ENCODE peak calls at places on chromosomes 13 and 19, in six cellular contexts. T is neuronal stem cell, G is mesendoderm, M is H1, C is H9, R is mesenchymal stem cell. X is an unnamed sample.

GRCh38 chr19:50008532-50008931 is 16.6 kb downstream of the VRK3 start:
- DNase-seq in T (no peak), G (peak; percentile 66), M (peak; percentile 82), C (peak; percentile 75), R (no peak), X (no peak)

GRCh38 chr13:114063545-114064515 is 68.6 kb downstream of the RASA3 start:
- DNase-seq in T (no peak), G (no peak), M (no peak), C (no peak), R (peak; percentile 67), X (peak; percentile 61)

GRCh38 chr19:46896076-46896794 is 35.4 kb downstream of the ARHGAP35 start:
- DNase-seq in T (no peak), G (no peak), M (no peak), C (no peak), R (no peak), X (no peak)

GRCh38 chr19:8113017-8113416 is 36.4 kb downstream of the FBN3 start:
- DNase-seq in T (no peak), G (peak; percentile 56), M (no peak), C (no peak), R (no peak), X (no peak)

GRCh38 chr13:77521595-77522367 is 13.7 kb upstream of the SCEL start:
- DNase-seq in T (no peak), G (peak; percentile 96), M (no peak), C (peak; percentile 55), R (no peak), X (no peak)

GRCh38 chr13:71621152-71622124 is 245.6 kb downstream of the DACH1 start:
- DNase-seq in T (no peak), G (peak; percentile 57), M (no peak), C (no peak), R (peak; percentile 34), X (no peak)

GRCh38 chr13:80050252-80050651 is 290.7 kb downstream of the SPRY2 start:
- DNase-seq in T (no peak), G (no peak), M (no peak), C (no peak), R (no peak), X (peak; percentile 16)

GRCh38 chr13:24083722-24084421 is 76.6 kb upstream of the SPATA13 start:
- DNase-seq in T (peak; percentile 74), G (no peak), M (no peak), C (no peak), R (no peak), X (no peak)

GRCh38 chr13:20676213-20676612 is 27.3 kb upstream of the IL17D start:
- DNase-seq in T (no peak), G (no peak), M (no peak), C (no peak), R (no peak), X (no peak)

GRCh38 chr13:20969182-20969581 is 66.6 kb upstream of the XPO4 start:
- DNase-seq in T (no peak), G (no peak), M (no peak), C (no peak), R (peak; percentile 34), X (peak; percentile 68)

GRCh38 chr19:796692-797527 is at the start of gene PTBP1:
- DNase-seq in T (peak; percentile 100), G (peak; percentile 100), M (peak; percentile 96), C (peak; percentile 100), R (peak; percentile 100), X (peak; percentile 100)
- H3K4ac ChIP-seq in T (no peak within 1 kb of the TSS), G (peak within 1 kb of the TSS; percentile 100), M (peak within 1 kb of the TSS; percentile 94), C (no peak within 1 kb of the TSS), R (peak within 1 kb of the TSS; percentile 96), X (peak within 1 kb of the TSS; percentile 91)

DNA sequence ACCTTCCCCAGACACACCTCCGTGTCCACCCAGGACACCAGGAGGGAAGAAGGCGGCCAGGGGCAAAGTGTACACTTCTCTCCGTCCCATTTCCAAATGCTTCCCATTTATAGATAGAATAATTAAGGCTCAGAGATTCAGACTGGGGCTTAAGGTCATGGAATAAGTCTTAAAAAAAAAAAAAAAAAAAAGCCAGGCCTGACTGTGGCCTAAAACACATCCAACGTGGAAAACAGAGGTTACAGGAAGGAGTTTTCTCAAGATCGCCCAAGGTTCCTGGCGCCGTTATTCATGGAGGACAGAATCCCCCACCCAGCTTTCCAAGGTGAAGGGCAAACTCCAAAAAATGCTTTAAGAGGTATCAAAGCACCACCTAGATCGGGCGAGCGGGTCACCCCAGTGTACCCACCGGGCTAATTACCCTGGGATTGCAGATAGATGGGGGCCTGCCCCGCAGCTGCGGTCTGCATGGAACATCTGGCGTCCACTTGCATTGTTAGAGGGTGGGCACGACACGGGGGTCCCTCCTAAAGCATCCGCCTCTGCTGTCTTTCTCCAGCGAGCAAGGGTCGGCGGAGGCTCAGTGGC is 36.1 kb upstream of the NANOS3 start:
- DNase-seq in T (no peak), G (no peak), M (no peak), C (no peak), R (no peak), X (no peak)
- H3K4ac ChIP-seq in T (no peak overlapping the region), G (no peak overlapping the region), M (no peak overlapping the region), C (no peak overlapping the region), R (no peak overlapping the region), X (peak overlapping the region; percentile 96)

GRCh38 chr19:28859811-28860210 is 353.1 kb downstream of the UQCRFS1 start:
- DNase-seq in T (no peak), G (no peak), M (no peak), C (no peak), R (no peak), X (no peak)
- H3K4ac ChIP-seq in T (no peak overlapping the region), G (no peak overlapping the region), M (no peak overlapping the region), C (no peak overlapping the region), R (no peak overlapping the region), X (no peak overlapping the region)

GRCh38 chr19:38280030-38280921 is 15.9 kb downstream of the SPINT2 start:
- DNase-seq in T (no peak), G (no peak), M (no peak), C (no peak), R (no peak), X (no peak)

GRCh38 chr19:38276942-38277517 is 12.7 kb downstream of the SPINT2 start:
- DNase-seq in T (no peak), G (no peak), M (no peak), C (no peak), R (no peak), X (no peak)

GRCh38 chr19:38277549-38277948 is 13.2 kb downstream of the SPINT2 start:
- DNase-seq in T (no peak), G (peak; percentile 37), M (no peak), C (no peak), R (peak; percentile 42), X (peak; percentile 35)

GRCh38 chr19:38278751-38279150 is 14.4 kb downstream of the SPINT2 start:
- DNase-seq in T (no peak), G (no peak), M (no peak), C (no peak), R (peak; percentile 33), X (no peak)

DNA sequence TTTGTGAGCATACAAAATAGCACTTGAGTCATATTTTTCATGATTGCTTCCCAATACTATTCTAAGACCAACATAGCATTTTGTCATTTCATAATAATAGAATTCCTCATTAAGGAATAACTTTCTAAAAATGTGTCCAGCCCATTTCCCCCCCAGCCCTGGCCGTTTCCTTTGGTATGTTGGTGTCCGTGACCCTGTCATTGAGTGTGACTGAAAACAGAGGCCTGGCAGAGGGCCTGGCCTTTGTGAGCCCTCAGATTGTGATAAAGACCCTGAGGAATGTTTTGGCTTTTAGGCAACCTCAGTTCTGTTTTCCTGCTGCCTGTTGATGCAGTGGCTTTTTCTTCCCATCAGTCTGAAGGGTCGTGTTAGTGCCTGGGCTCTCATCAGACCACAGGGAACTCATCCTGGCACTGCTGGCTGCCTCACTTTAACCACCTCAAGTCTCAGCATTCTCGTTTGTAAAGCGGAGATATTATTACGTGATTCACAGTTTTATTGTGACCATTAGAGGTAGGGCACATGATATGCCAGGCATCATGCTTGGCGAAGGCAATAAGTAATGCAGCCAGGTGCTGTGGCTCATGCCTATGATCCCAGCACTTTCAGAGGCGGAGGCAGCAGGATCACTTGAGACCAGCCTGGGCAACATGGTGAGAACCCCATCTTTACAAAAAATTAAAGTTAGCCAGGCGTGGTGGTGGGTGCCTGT is 13.8 kb downstream of the SPINT2 start:
- DNase-seq in T (no peak), G (peak; percentile 63), M (no peak), C (no peak), R (peak; percentile 43), X (peak; percentile 35)
- H3K4ac ChIP-seq in T (no peak overlapping the region), G (no peak overlapping the region), M (no peak overlapping the region), C (no peak overlapping the region), R (no peak overlapping the region), X (peak overlapping the region; percentile 87)